ENCODE peak calls at places on chromosomes 2 and 18, in seven cellular contexts. One of them, this sample, is unnamed. For H3K27me3, the result is how much of the 10 kb centered on the place peaks cover.

GRCh38 chr2:142130111-142131015 is 453 bp downstream of the LRP1B start:
- DNase-seq in PC-3: peak
- DNase-seq in fibroblast of lung: peak
- DNase-seq in WERI-Rb-1: peak
- DNase-seq in brain microvascular endothelial cell: peak
- DNase-seq in heart left ventricle: peak
- DNase-seq in HCT116: peak
- DNase-seq in this sample: no peak

GRCh38 chr2:33015421-33016142 is 68.8 kb downstream of the LTBP1 start:
- DNase-seq in fibroblast of lung: peak
- DNase-seq in brain microvascular endothelial cell: peak
- DNase-seq in heart left ventricle: no peak
- DNase-seq in HCT116: no peak
- DNase-seq in WERI-Rb-1: no peak
- DNase-seq in PC-3: peak
- DNase-seq in this sample: peak

GRCh38 chr2:207162319-207162718 is 3.4 kb downstream of the KLF7 start:
- DNase-seq in brain microvascular endothelial cell: no peak
- DNase-seq in PC-3: no peak
- DNase-seq in WERI-Rb-1: no peak
- DNase-seq in heart left ventricle: no peak
- DNase-seq in fibroblast of lung: peak
- DNase-seq in HCT116: no peak
- DNase-seq in this sample: no peak

GRCh38 chr2:181891966-181892794 is 650 bp downstream of the ITPRID2 start:
- DNase-seq in fibroblast of lung: peak
- DNase-seq in brain microvascular endothelial cell: peak
- DNase-seq in heart left ventricle: peak
- DNase-seq in PC-3: peak
- DNase-seq in WERI-Rb-1: peak
- DNase-seq in HCT116: peak
- DNase-seq in this sample: no peak

GRCh38 chr2:143140864-143141637 is 11.8 kb downstream of the ARHGAP15 start:
- DNase-seq in WERI-Rb-1: no peak
- DNase-seq in HCT116: no peak
- DNase-seq in fibroblast of lung: no peak
- DNase-seq in heart left ventricle: no peak
- DNase-seq in PC-3: no peak
- DNase-seq in brain microvascular endothelial cell: no peak
- DNase-seq in this sample: no peak

GRCh38 chr2:166957686-166958085 is 69.4 kb downstream of the XIRP2 start:
- DNase-seq in HCT116: no peak
- DNase-seq in fibroblast of lung: peak
- DNase-seq in WERI-Rb-1: no peak
- DNase-seq in PC-3: no peak
- DNase-seq in heart left ventricle: no peak
- DNase-seq in brain microvascular endothelial cell: no peak
- DNase-seq in this sample: peak

GRCh38 chr2:222504191-222504590 is 79.8 kb downstream of the SGPP2 start:
- DNase-seq in heart left ventricle: no peak
- DNase-seq in WERI-Rb-1: no peak
- DNase-seq in brain microvascular endothelial cell: no peak
- DNase-seq in HCT116: no peak
- DNase-seq in fibroblast of lung: no peak
- DNase-seq in PC-3: peak
- DNase-seq in this sample: no peak

GRCh38 chr18:30991397-30991796 is 51.1 kb downstream of the DSC3 start:
- DNase-seq in fibroblast of lung: no peak
- DNase-seq in WERI-Rb-1: no peak
- DNase-seq in brain microvascular endothelial cell: no peak
- DNase-seq in PC-3: no peak
- DNase-seq in HCT116: no peak
- DNase-seq in heart left ventricle: no peak
- DNase-seq in this sample: no peak

GRCh38 chr2:124810132-124810531 is 785.0 kb downstream of the CNTNAP5 start:
- DNase-seq in PC-3: peak
- DNase-seq in brain microvascular endothelial cell: no peak
- DNase-seq in HCT116: no peak
- DNase-seq in heart left ventricle: no peak
- DNase-seq in WERI-Rb-1: peak
- DNase-seq in fibroblast of lung: peak
- DNase-seq in this sample: no peak

GRCh38 chr2:67716895-67717294 is 319.8 kb downstream of the ETAA1 start:
- DNase-seq in HCT116: no peak
- DNase-seq in brain microvascular endothelial cell: no peak
- DNase-seq in heart left ventricle: no peak
- DNase-seq in fibroblast of lung: no peak
- DNase-seq in WERI-Rb-1: no peak
- DNase-seq in PC-3: peak
- DNase-seq in this sample: no peak

GRCh38 chr2:9769171-9770005 is 73.9 kb upstream of the TAF1B start:
- DNase-seq in brain microvascular endothelial cell: no peak
- DNase-seq in fibroblast of lung: no peak
- DNase-seq in PC-3: no peak
- DNase-seq in WERI-Rb-1: peak
- DNase-seq in HCT116: no peak
- DNase-seq in heart left ventricle: peak
- DNase-seq in this sample: no peak

GRCh38 chr2:9519250-9519649 is 36.4 kb downstream of the ADAM17 start:
- DNase-seq in brain microvascular endothelial cell: peak
- DNase-seq in PC-3: no peak
- DNase-seq in WERI-Rb-1: no peak
- DNase-seq in heart left ventricle: no peak
- DNase-seq in fibroblast of lung: peak
- DNase-seq in HCT116: no peak
- DNase-seq in this sample: no peak

GRCh38 chr2:206442516-206442853 is 847 bp upstream of the ADAM23 start:
- DNase-seq in HCT116: no peak
- DNase-seq in fibroblast of lung: no peak
- DNase-seq in WERI-Rb-1: no peak
- DNase-seq in PC-3: no peak
- DNase-seq in brain microvascular endothelial cell: no peak
- DNase-seq in heart left ventricle: no peak
- DNase-seq in this sample: no peak

GRCh38 chr2:147433822-147434221 is 411.0 kb upstream of the ACVR2A start:
- DNase-seq in WERI-Rb-1: peak
- DNase-seq in HCT116: no peak
- DNase-seq in brain microvascular endothelial cell: no peak
- DNase-seq in PC-3: no peak
- DNase-seq in fibroblast of lung: no peak
- DNase-seq in heart left ventricle: no peak
- DNase-seq in this sample: no peak

GRCh38 chr2:136031716-136032115 is 46.3 kb upstream of the DARS1 start:
- DNase-seq in fibroblast of lung: no peak
- DNase-seq in PC-3: no peak
- DNase-seq in HCT116: no peak
- DNase-seq in brain microvascular endothelial cell: no peak
- DNase-seq in WERI-Rb-1: no peak
- DNase-seq in heart left ventricle: no peak
- DNase-seq in this sample: no peak

DNA sequence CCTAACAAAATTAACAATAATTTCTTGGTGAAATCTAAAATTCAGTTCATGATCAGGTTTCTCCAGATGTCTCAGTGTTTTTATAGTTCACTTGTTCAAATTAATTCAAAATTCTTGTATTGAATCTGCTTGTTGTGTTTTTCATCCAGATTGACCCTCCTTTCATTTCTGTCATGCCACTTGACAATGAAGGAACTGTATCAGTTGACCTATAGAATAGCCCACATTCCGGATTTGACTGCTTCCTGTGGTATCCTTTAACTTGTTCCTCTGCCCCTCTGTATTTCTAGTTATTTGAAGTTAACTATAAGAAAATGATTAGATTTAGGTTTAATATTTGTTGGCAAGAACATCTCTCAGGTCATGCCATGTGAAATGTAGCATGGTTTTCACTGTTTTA is 53.3 kb downstream of the TWSG1 start:
- DNase-seq in PC-3: no peak
- DNase-seq in brain microvascular endothelial cell: no peak
- DNase-seq in fibroblast of lung: no peak
- DNase-seq in heart left ventricle: no peak
- DNase-seq in HCT116: no peak
- DNase-seq in WERI-Rb-1: no peak
- DNase-seq in this sample: no peak
- TF ChIP-seq CTCF in PC-3: no peak
- TF ChIP-seq CTCF in brain microvascular endothelial cell: no peak
- TF ChIP-seq CTCF in fibroblast of lung: no peak
- TF ChIP-seq CTCF in heart left ventricle: no peak
- TF ChIP-seq CTCF in HCT116: no peak
- TF ChIP-seq CTCF in WERI-Rb-1: no peak
- TF ChIP-seq CTCF in this sample: no peak

GRCh38 chr2:127935337-127935736 is 49.6 kb upstream of the AMMECR1L start:
- DNase-seq in fibroblast of lung: no peak
- DNase-seq in HCT116: no peak
- DNase-seq in WERI-Rb-1: no peak
- DNase-seq in brain microvascular endothelial cell: no peak
- DNase-seq in heart left ventricle: no peak
- DNase-seq in PC-3: no peak
- DNase-seq in this sample: no peak

GRCh38 chr2:127929449-127929848 is 43.7 kb upstream of the AMMECR1L start:
- DNase-seq in fibroblast of lung: no peak
- DNase-seq in HCT116: no peak
- DNase-seq in WERI-Rb-1: no peak
- DNase-seq in heart left ventricle: no peak
- DNase-seq in PC-3: no peak
- DNase-seq in brain microvascular endothelial cell: no peak
- DNase-seq in this sample: no peak

GRCh38 chr2:127927415-127927814 is 41.7 kb upstream of the AMMECR1L start:
- DNase-seq in HCT116: no peak
- DNase-seq in heart left ventricle: no peak
- DNase-seq in brain microvascular endothelial cell: no peak
- DNase-seq in PC-3: no peak
- DNase-seq in WERI-Rb-1: no peak
- DNase-seq in fibroblast of lung: no peak
- DNase-seq in this sample: no peak

DNA sequence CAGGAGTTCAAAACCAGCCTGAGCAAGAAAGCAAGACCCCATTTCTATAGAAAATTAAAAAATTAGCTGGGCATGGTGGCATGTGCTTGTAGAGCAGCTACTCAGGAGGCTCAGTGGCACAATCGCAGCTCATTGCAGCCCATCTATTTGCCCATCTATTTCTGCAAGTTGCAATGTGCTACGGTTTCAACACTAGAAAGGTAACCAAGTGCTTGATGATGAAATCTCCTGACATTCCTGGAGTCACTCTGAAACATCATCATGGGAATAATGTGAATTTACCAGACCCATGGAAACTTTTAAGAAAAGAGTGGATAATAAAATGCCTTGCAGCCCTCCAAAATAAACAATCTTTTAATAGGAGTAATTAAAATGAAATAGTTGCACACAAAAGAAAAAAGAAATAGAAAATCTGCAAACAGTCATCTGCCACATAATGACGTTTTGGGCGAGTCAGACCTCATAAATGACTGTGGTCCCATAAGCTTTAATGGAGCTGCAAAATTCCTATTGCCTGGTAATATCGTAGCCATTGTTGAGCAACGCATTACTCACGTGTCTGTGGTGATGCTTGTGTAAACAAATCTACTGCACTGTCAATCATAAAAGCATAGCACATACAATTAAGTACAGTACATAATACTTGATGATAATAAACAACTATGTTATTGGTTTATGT is 46.6 kb upstream of the AMMECR1L start:
- DNase-seq in brain microvascular endothelial cell: peak
- DNase-seq in fibroblast of lung: peak
- DNase-seq in HCT116: peak
- DNase-seq in heart left ventricle: no peak
- DNase-seq in WERI-Rb-1: no peak
- DNase-seq in PC-3: peak
- DNase-seq in this sample: no peak
- H3K27me3 ChIP-seq in brain microvascular endothelial cell: under half
- H3K27me3 ChIP-seq in fibroblast of lung: under half
- H3K27me3 ChIP-seq in HCT116: under half
- H3K27me3 ChIP-seq in heart left ventricle: under half
- H3K27me3 ChIP-seq in WERI-Rb-1: under half
- H3K27me3 ChIP-seq in PC-3: under half
- H3K27me3 ChIP-seq in this sample: under half

GRCh38 chr2:1593371-1594205 is 150.7 kb downstream of the PXDN start:
- DNase-seq in fibroblast of lung: peak
- DNase-seq in WERI-Rb-1: no peak
- DNase-seq in HCT116: peak
- DNase-seq in brain microvascular endothelial cell: peak
- DNase-seq in heart left ventricle: peak
- DNase-seq in PC-3: peak
- DNase-seq in this sample: peak
- H3K27ac ChIP-seq in fibroblast of lung: peak
- H3K27ac ChIP-seq in WERI-Rb-1: no peak
- H3K27ac ChIP-seq in HCT116: no peak
- H3K27ac ChIP-seq in brain microvascular endothelial cell: peak
- H3K27ac ChIP-seq in heart left ventricle: peak
- H3K27ac ChIP-seq in PC-3: peak
- H3K27ac ChIP-seq in this sample: peak

DNA sequence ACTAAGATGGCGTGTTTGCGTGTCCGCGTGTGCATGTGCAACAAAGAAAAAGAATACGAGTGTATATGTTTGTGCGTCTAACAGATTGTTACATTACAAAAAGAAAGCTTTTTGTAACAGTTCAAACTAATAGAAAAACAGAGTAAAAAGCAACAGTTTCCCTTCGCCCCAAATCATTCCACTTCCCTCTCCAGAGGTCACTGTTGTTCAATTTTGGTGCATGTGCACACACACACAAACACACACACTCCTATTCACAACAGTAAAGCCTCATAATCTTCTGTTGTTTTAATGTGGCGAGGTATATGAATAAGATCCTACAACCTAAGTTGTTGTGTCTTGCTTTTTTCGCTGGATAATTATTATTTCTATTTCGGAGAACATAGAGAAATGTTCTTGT is 357.3 kb upstream of the SLC8A1 start:
- DNase-seq in HCT116: no peak
- DNase-seq in heart left ventricle: no peak
- DNase-seq in WERI-Rb-1: no peak
- DNase-seq in brain microvascular endothelial cell: no peak
- DNase-seq in PC-3: no peak
- DNase-seq in fibroblast of lung: no peak
- DNase-seq in this sample: no peak
- TF ChIP-seq CTCF in HCT116: no peak
- TF ChIP-seq CTCF in heart left ventricle: no peak
- TF ChIP-seq CTCF in WERI-Rb-1: no peak
- TF ChIP-seq CTCF in brain microvascular endothelial cell: no peak
- TF ChIP-seq CTCF in PC-3: peak
- TF ChIP-seq CTCF in fibroblast of lung: no peak
- TF ChIP-seq CTCF in this sample: no peak

GRCh38 chr2:27261241-27261925 is 1.5 kb downstream of the SLC30A3 start:
- DNase-seq in HCT116: no peak
- DNase-seq in fibroblast of lung: no peak
- DNase-seq in PC-3: no peak
- DNase-seq in heart left ventricle: no peak
- DNase-seq in WERI-Rb-1: no peak
- DNase-seq in brain microvascular endothelial cell: no peak
- DNase-seq in this sample: no peak
- H3K27me3 ChIP-seq in HCT116: under half
- H3K27me3 ChIP-seq in fibroblast of lung: half or more
- H3K27me3 ChIP-seq in PC-3: half or more
- H3K27me3 ChIP-seq in heart left ventricle: under half
- H3K27me3 ChIP-seq in WERI-Rb-1: under half
- H3K27me3 ChIP-seq in brain microvascular endothelial cell: half or more
- H3K27me3 ChIP-seq in this sample: half or more

This sample was measured in AG04450.